ENCODE peak calls at places on chromosomes 2 and 18, in six cellular contexts. J, S, O, G, D and R are unnamed samples.
A peak's percentile ranks its signal among the peaks of the same experiment; 100 is the strongest.

GRCh38 chr2:23925702-23926288 is 1.1 kb downstream of the ATAD2B start:
- DNase-seq in D (peak; percentile 29), O (peak; percentile 55), J (peak; percentile 20), S (peak; percentile 34), G (peak; percentile 78), R (peak; percentile 16)

GRCh38 chr2:8094571-8094970 is 587.3 kb upstream of the ID2 start:
- DNase-seq in J (no peak), G (no peak), O (no peak), D (peak; percentile 40), S (no peak), R (no peak)

GRCh38 chr2:176128172-176129012 is 1.1 kb upstream of the HOXD8 start:
- DNase-seq in O (no peak), J (no peak), D (no peak), S (no peak), G (no peak), R (no peak)

GRCh38 chr2:170022692-170023091 is 155.3 kb upstream of the MYO3B start:
- DNase-seq in D (peak; percentile 87), O (peak; percentile 58), J (no peak), G (no peak), S (no peak), R (no peak)

GRCh38 chr2:110977388-110977787 is 143.3 kb upstream of the BCL2L11 start:
- DNase-seq in G (no peak), D (no peak), S (no peak), O (no peak), J (no peak), R (no peak)

GRCh38 chr2:202172439-202173191 is 65.8 kb downstream of the SUMO1 start:
- DNase-seq in D (no peak), J (no peak), G (peak; percentile 79), O (no peak), S (no peak), R (no peak)

GRCh38 chr18:54162431-54162830 is 62.0 kb downstream of the MBD2 start:
- DNase-seq in G (no peak), J (no peak), S (no peak), D (peak; percentile 55), O (peak; percentile 63), R (no peak)

GRCh38 chr2:237062585-237062984 is 23.1 kb upstream of the COPS8 start:
- DNase-seq in G (no peak), S (no peak), O (no peak), D (no peak), J (no peak), R (no peak)

GRCh38 chr2:219448099-219448775 is 13.6 kb downstream of the SPEG start:
- DNase-seq in J (no peak), D (no peak), S (no peak), G (peak; percentile 30), O (no peak), R (peak; percentile 71)

GRCh38 chr2:40155728-40156127 is 296.2 kb downstream of the SLC8A1 start:
- DNase-seq in J (no peak), D (no peak), S (no peak), G (no peak), O (peak; percentile 24), R (no peak)

GRCh38 chr18:75344161-75344560 is 83.3 kb downstream of the SMIM21 start:
- DNase-seq in G (no peak), J (no peak), D (no peak), O (no peak), S (no peak), R (no peak)